ENCODE peak calls at places on chromosomes 4 and X, in six cellular contexts. H, R, X, Y, P and T are unnamed samples.

GRCh38 chr4:82852751-82853053 is 38.3 kb downstream of the SEC31A start:
- DNase-seq in P (no peak), H (no peak), X (no peak), Y (no peak), R (no peak), T (no peak)

GRCh38 chr4:69458184-69458826 is 37.4 kb downstream of the UGT2B4 start:
- DNase-seq in Y (no peak), P (no peak), X (no peak), H (no peak), R (no peak), T (no peak)

GRCh38 chr4:105520819-105521790 is 31.3 kb upstream of the ARHGEF38 start:
- DNase-seq in R (no peak), P (no peak), H (no peak), X (peak), Y (peak), T (no peak)

GRCh38 chrX:119072771-119073170 is at the start of gene CT47C1:
- DNase-seq in H (no peak), R (no peak), P (no peak), Y (no peak), X (no peak), T (no peak)

GRCh38 chr4:173505924-173506779 is 23.9 kb downstream of the HAND2 start:
- DNase-seq in H (no peak), Y (peak), R (no peak), P (peak), X (peak), T (no peak)

GRCh38 chrX:14491689-14492088 is 37.6 kb upstream of the GLRA2 start:
- DNase-seq in H (no peak), R (no peak), X (no peak), P (no peak), Y (no peak), T (no peak)

GRCh38 chr4:14445882-14446281 is 556.4 kb upstream of the CPEB2 start:
- DNase-seq in P (no peak), Y (no peak), H (no peak), X (no peak), R (no peak), T (no peak)

GRCh38 chr4:51943221-51943620 is 76.9 kb downstream of the LRRC66 start:
- DNase-seq in X (peak), R (no peak), Y (no peak), H (no peak), P (no peak), T (no peak)

GRCh38 chr4:153465145-153465544 is 1.0 kb upstream of the TMEM131L start:
- DNase-seq in R (no peak), Y (no peak), P (no peak), H (no peak), X (no peak), T (no peak)

GRCh38 chrX:82676386-82676785 is 831.7 kb upstream of the POU3F4 start:
- DNase-seq in X (peak), R (no peak), P (no peak), H (no peak), Y (peak), T (no peak)

GRCh38 chrX:136094962-136095361 is 52.4 kb upstream of the FHL1 start:
- DNase-seq in Y (no peak), X (no peak), R (no peak), H (no peak), P (no peak), T (no peak)

GRCh38 chrX:43809463-43809862 is 72.8 kb downstream of the MAOB start:
- DNase-seq in X (no peak), P (no peak), R (no peak), Y (no peak), H (no peak), T (no peak)

GRCh38 chr4:891747-892146 is 40.4 kb downstream of the GAK start:
- DNase-seq in R (no peak), H (no peak), P (peak), Y (peak), X (no peak), T (no peak)

GRCh38 chr4:169815606-169816005 is 57.9 kb upstream of the HPF1 start:
- DNase-seq in X (no peak), Y (no peak), H (no peak), R (no peak), P (no peak), T (no peak)

GRCh38 chr4:188372856-188373255 is 233.6 kb downstream of the TRIML1 start:
- DNase-seq in R (no peak), H (no peak), P (no peak), Y (no peak), X (no peak), T (no peak)

GRCh38 chr4:162038112-162038511 is 125.7 kb downstream of the FSTL5 start:
- DNase-seq in R (no peak), X (no peak), Y (no peak), P (no peak), H (no peak), T (no peak)

GRCh38 chr4:68250151-68250930 is 4.8 kb upstream of the TMPRSS11B start:
- DNase-seq in R (no peak), Y (no peak), P (no peak), H (no peak), X (no peak), T (no peak)

GRCh38 chr4:13942936-13943335 is 315.4 kb upstream of the BOD1L1 start:
- DNase-seq in Y (no peak), H (no peak), X (no peak), P (no peak), R (no peak), T (no peak)

GRCh38 chr4:155062948-155063347 is 145.5 kb upstream of the NPY2R start:
- DNase-seq in Y (no peak), P (no peak), X (no peak), R (no peak), H (no peak), T (no peak)

GRCh38 chrX:123949846-123950245 is 11.7 kb upstream of the STAG2 start:
- DNase-seq in R (no peak), Y (no peak), P (no peak), H (no peak), X (no peak), T (no peak)

GRCh38 chr4:95465010-95465409 is 83.8 kb downstream of the UNC5C start:
- DNase-seq in Y (no peak), R (no peak), H (no peak), X (peak), P (no peak), T (no peak)

GRCh38 chr4:41015031-41015675 is 199.2 kb downstream of the APBB2 start:
- DNase-seq in X (peak), P (no peak), H (no peak), R (no peak), Y (no peak), T (no peak)

GRCh38 chr4:163110442-163110841 is 56.2 kb downstream of the NAF1 start:
- DNase-seq in X (no peak), P (no peak), Y (no peak), R (no peak), H (no peak), T (no peak)

GRCh38 chr4:47686294-47686872 is 151.5 kb downstream of the CORIN start:
- DNase-seq in R (peak), Y (peak), P (peak), H (peak), X (peak), T (peak)

GRCh38 chrX:109384569-109385174 is 97.2 kb downstream of the GUCY2F start:
- DNase-seq in R (no peak), H (no peak), X (peak), P (no peak), Y (peak), T (no peak)

GRCh38 chrX:11470231-11470630 is 177.0 kb downstream of the AMELX start:
- DNase-seq in P (no peak), R (no peak), X (no peak), H (no peak), Y (peak), T (no peak)

GRCh38 chr4:23930750-23931488 is 41.1 kb upstream of the PPARGC1A start:
- DNase-seq in X (peak), Y (no peak), P (peak), R (no peak), H (no peak), T (no peak)

GRCh38 chr4:144659493-144659892 is 13.5 kb downstream of the HHIP start:
- DNase-seq in P (no peak), H (no peak), X (no peak), Y (no peak), R (no peak), T (no peak)

GRCh38 chrX:124347242-124347641 is 879 bp downstream of the SH2D1A start:
- DNase-seq in Y (no peak), X (no peak), R (no peak), P (no peak), H (no peak), T (no peak)

GRCh38 chr4:115332078-115332477 is 218.7 kb upstream of the NDST4 start:
- DNase-seq in X (no peak), H (no peak), P (no peak), Y (no peak), R (no peak), T (no peak)

GRCh38 chr4:86400216-86400615 is 40.4 kb upstream of the MAPK10 start:
- DNase-seq in R (no peak), P (no peak), X (no peak), H (no peak), Y (no peak), T (no peak)

GRCh38 chr4:2900701-2901100 is 57.1 kb downstream of the ADD1 start:
- DNase-seq in P (no peak), X (no peak), R (no peak), Y (no peak), H (no peak), T (no peak)

GRCh38 chr4:13584481-13584880 is 40.2 kb upstream of the NKX3-2 start:
- DNase-seq in P (no peak), X (no peak), R (no peak), H (no peak), Y (peak), T (no peak)